ENCODE peak calls at places on chromosomes 16 and 17, in eight cellular contexts. X is GM19239; T is testis; K is activated CD8-positive, alpha-beta T cell treated with anti-CD3 and anti-CD28 coated beads, Interleukin-2, amount 10 ng/mL, durations not matched to agents 7 days and 5 days; N is stimulated activated CD4-positive, alpha-beta T cell treated with anti-CD3 and anti-CD28 coated beads, Interleukin-12 subunit alpha, Interleukin-12 subunit beta, amount 100 ng/mL, for 48 hours; L is naive thymus-derived CD8-positive, alpha-beta T cell; A is H9; G is right lobe of liver. C is an unnamed sample.

GRCh38 chr17:78040561-78041400 is 82.3 kb downstream of the TNRC6C start:
- DNase-seq in X (no peak), T (peak), K (peak), N (peak), L (no peak), A (peak), G (peak), C (peak)

GRCh38 chr17:8711291-8711690 is 33.3 kb downstream of the CCDC42 start:
- DNase-seq in X (no peak), T (no peak), K (no peak), N (no peak), L (no peak), A (no peak), G (no peak), C (no peak)

GRCh38 chr17:82670661-82671060 is 22.4 kb upstream of the WDR45B start:
- DNase-seq in X (no peak), T (no peak), K (no peak), N (no peak), L (no peak), A (no peak), G (peak), C (no peak)

GRCh38 chr17:61495161-61495857 is 43.1 kb downstream of the TBX4 start:
- DNase-seq in X (no peak), T (no peak), K (peak), N (no peak), L (no peak), A (no peak), G (no peak), C (no peak)

GRCh38 chr16:11784048-11784780 is 12.8 kb downstream of the ZC3H7A start:
- DNase-seq in X (no peak), T (no peak), K (no peak), N (no peak), L (no peak), A (no peak), G (no peak), C (no peak)

GRCh38 chr17:48636177-48637018 is 10.2 kb upstream of the HOXB9 start:
- DNase-seq in X (peak), T (peak), K (peak), N (peak), L (no peak), A (peak), G (peak), C (peak)

GRCh38 chr17:61461586-61461966 is 9.4 kb downstream of the TBX4 start:
- DNase-seq in X (no peak), T (no peak), K (no peak), N (no peak), L (no peak), A (peak), G (no peak), C (no peak)

GRCh38 chr16:88200896-88201185 is 181.9 kb upstream of the ZNF469 start:
- DNase-seq in X (no peak), T (no peak), K (no peak), N (no peak), L (no peak), A (no peak), G (no peak), C (no peak)

GRCh38 chr16:28531777-28532744 is 6.7 kb downstream of the NUPR1 start:
- DNase-seq in X (no peak), T (peak), K (no peak), N (no peak), L (no peak), A (peak), G (peak), C (no peak)

GRCh38 chr16:71396589-71396988 is 38.1 kb downstream of the CALB2 start:
- DNase-seq in X (no peak), T (no peak), K (no peak), N (no peak), L (no peak), A (no peak), G (no peak), C (no peak)